ENCODE peak calls at places on chromosome 14, in five cellular contexts. H is spleen, T is ovary, X is astrocyte, V is cardiac muscle cell. P is an unnamed sample.
A peak's percentile ranks its signal among the peaks of the same experiment; 100 is the strongest.

GRCh38 chr14:22982013-22982476 is 306 bp downstream of the AJUBA start:
- DNase-seq in V (no peak), H (no peak), T (no peak), X (no peak), P (no peak)

GRCh38 chr14:63901434-63902085 is 48.8 kb downstream of the SYNE2 start:
- DNase-seq in X (peak; percentile 60), T (no peak), V (no peak), H (no peak), P (no peak)

GRCh38 chr14:63966407-63966806 is 113.6 kb downstream of the SYNE2 start:
- DNase-seq in T (no peak), X (no peak), V (no peak), H (no peak), P (no peak)

GRCh38 chr14:30443368-30444007 is 115.5 kb upstream of the G2E3 start:
- DNase-seq in H (no peak), X (peak; percentile 30), V (peak; percentile 66), T (no peak), P (no peak)

GRCh38 chr14:72679591-72680151 is 214.2 kb downstream of the DPF3 start:
- DNase-seq in H (no peak), T (no peak), X (no peak), V (no peak), P (no peak)

GRCh38 chr14:91349481-91350074 is 68.0 kb downstream of the CCDC88C start:
- DNase-seq in T (no peak), H (peak; percentile 45), X (no peak), V (no peak), P (no peak)

GRCh38 chr14:72401632-72402428 is 469.6 kb downstream of the RGS6 start:
- DNase-seq in X (no peak), V (no peak), H (no peak), T (no peak), P (no peak)

GRCh38 chr14:101789222-101789621 is 27.7 kb downstream of the PPP2R5C start:
- DNase-seq in T (no peak), V (no peak), X (no peak), H (no peak), P (no peak)

GRCh38 chr14:89207925-89208328 is 209.1 kb downstream of the FOXN3 start:
- DNase-seq in T (no peak), V (no peak), H (no peak), X (no peak), P (no peak)

GRCh38 chr14:53306926-53307325 is 153.8 kb upstream of the DDHD1 start:
- DNase-seq in V (no peak), T (no peak), H (no peak), X (peak; percentile 78), P (no peak)

GRCh38 chr14:39122330-39123138 is 8.4 kb downstream of the GEMIN2 start:
- DNase-seq in V (no peak), X (no peak), H (no peak), T (no peak), P (no peak)

GRCh38 chr14:22530101-22530500 is 58.9 kb downstream of the DAD1 start:
- DNase-seq in V (no peak), T (no peak), X (peak; percentile 51), H (no peak), P (no peak)

GRCh38 chr14:51653096-51653814 is 1.5 kb downstream of the FRMD6 start:
- DNase-seq in V (peak; percentile 46), T (no peak), X (peak; percentile 82), H (no peak), P (no peak)
- TF ChIP-seq CTCF in V (peak; percentile 58), T (peak; percentile 29), X (no peak), H (no peak), P (peak; percentile 55)

DNA sequence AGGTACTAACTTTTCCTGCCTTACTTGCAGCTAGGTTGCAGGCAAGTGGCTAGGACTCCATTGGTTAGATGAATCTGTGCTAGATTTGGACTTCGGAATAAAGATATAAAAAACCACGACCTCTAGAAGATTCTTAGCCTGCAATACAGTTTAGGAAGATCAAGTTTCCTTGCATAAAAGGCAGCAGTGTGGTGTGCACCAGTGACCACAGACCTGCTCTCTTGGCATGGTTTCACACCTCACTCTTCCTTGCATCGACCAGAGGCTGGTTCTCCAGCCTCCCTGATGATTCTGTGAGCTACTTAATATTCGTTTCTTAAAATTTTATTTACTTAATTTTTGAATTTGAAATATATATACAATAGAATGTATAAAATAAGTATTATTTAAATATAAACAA is 9.8 kb downstream of the KLHDC1 start:
- DNase-seq in T (no peak), H (no peak), X (peak; percentile 46), V (no peak), P (no peak)
- H3K27ac ChIP-seq in T (no peak overlapping the region), H (no peak overlapping the region), X (no peak overlapping the region), V (no peak overlapping the region), P (no peak overlapping the region)

GRCh38 chr14:65077318-65077717 is 25.0 kb downstream of the MAX start:
- DNase-seq in X (no peak), H (no peak), T (no peak), V (no peak), P (no peak)

GRCh38 chr14:65079201-65079600 is 23.1 kb downstream of the MAX start:
- DNase-seq in V (no peak), H (no peak), T (no peak), X (no peak), P (no peak)

GRCh38 chr14:65084554-65085190 is 17.6 kb downstream of the MAX start:
- DNase-seq in V (no peak), T (no peak), H (no peak), X (no peak), P (no peak)

GRCh38 chr14:65079788-65080187 is 22.5 kb downstream of the MAX start:
- DNase-seq in X (no peak), T (no peak), V (no peak), H (no peak), P (no peak)

GRCh38 chr14:65080954-65081747 is 21.2 kb downstream of the MAX start:
- DNase-seq in T (no peak), X (no peak), V (no peak), H (no peak), P (no peak)
- H3K4me1 ChIP-seq in T (peaks cover 6% of the 10 kb centered on the region), X (peaks cover 2% of the 10 kb centered on the region), V (peaks cover 17% of the 10 kb centered on the region), H (peaks cover 95% of the 10 kb centered on the region), P (no peaks in the 10 kb centered on the region)

DNA sequence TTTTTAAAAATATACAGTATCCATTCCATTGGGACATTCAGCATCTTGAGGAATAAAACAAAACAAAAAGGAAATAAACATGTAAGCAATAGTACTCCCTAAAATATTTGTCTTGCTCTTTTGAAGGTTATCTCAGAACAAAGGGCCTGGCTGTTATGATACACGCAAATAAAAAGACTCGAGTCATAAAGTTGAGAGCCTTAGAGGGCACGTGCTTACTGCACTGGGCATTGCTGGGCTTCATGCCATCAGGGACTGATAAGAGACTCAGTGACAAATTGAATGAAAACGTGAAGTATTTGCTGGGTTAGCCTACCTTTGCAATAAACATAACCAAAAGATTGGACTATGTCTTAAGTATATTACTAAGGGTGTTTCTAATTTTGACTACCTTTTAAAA is 118.9 kb downstream of the SLC35F4 start:
- DNase-seq in V (no peak), T (no peak), H (no peak), X (peak; percentile 55), P (no peak)
- TF ChIP-seq CTCF in V (no peak), T (no peak), H (no peak), X (no peak), P (no peak)

GRCh38 chr14:103692159-103692558 is 23.1 kb downstream of the XRCC3 start:
- DNase-seq in T (no peak), V (no peak), X (no peak), H (no peak), P (no peak)

GRCh38 chr14:103688906-103689902 is 26.0 kb downstream of the XRCC3 start:
- DNase-seq in X (peak; percentile 72), T (peak; percentile 70), V (no peak), H (peak; percentile 84), P (no peak)

GRCh38 chr14:103688441-103688840 is 26.8 kb downstream of the XRCC3 start:
- DNase-seq in T (no peak), X (no peak), V (no peak), H (no peak), P (no peak)

GRCh38 chr14:103692871-103693270 is 22.4 kb downstream of the XRCC3 start:
- DNase-seq in V (no peak), X (no peak), T (no peak), H (peak; percentile 72), P (no peak)

GRCh38 chr14:103690332-103690731 is 24.9 kb downstream of the XRCC3 start:
- DNase-seq in V (no peak), H (no peak), T (no peak), X (no peak), P (no peak)
- H3K27ac ChIP-seq in V (no peak overlapping the region), H (peak overlapping the region; percentile 68), T (no peak overlapping the region), X (no peak overlapping the region), P (no peak overlapping the region)

GRCh38 chr14:50790568-50790967 is 40.4 kb downstream of the NIN start:
- DNase-seq in H (no peak), X (peak; percentile 64), V (no peak), T (no peak), P (no peak)

GRCh38 chr14:50792058-50792477 is 38.9 kb downstream of the NIN start:
- DNase-seq in T (no peak), H (no peak), V (no peak), X (no peak), P (no peak)

GRCh38 chr14:50791201-50791600 is 39.8 kb downstream of the NIN start:
- DNase-seq in V (no peak), T (no peak), X (no peak), H (no peak), P (no peak)

GRCh38 chr14:50794063-50794645 is 36.8 kb downstream of the NIN start:
- DNase-seq in X (no peak), T (no peak), V (no peak), H (no peak), P (no peak)

DNA sequence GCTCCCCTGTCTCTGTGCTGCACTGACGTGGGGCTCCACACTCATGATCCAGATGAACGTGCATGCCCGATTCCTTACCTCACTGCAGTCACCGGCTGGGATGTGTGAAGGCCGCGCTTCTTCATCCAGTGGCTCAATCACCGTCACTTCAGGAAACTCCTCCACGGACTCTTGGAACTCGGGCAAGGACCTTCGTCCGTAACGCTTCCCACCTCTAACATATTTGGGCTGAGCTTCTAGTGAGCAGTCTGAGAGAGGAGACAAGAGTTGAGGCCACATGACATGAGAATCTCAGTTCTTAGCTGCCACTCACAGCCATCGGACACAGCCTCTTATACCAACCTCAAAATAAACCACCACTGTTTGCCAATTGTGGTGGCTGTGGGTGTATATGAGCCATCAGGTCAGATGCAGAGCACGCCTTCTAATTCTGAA is 38.3 kb downstream of the NIN start:
- DNase-seq in T (no peak), H (no peak), X (no peak), V (no peak), P (no peak)
- H3K4me1 ChIP-seq in T (peaks cover 6% of the 10 kb centered on the region), H (peaks cover 100% of the 10 kb centered on the region), X (peaks cover 17% of the 10 kb centered on the region), V (peaks cover 34% of the 10 kb centered on the region), P (peaks cover 37% of the 10 kb centered on the region)

GRCh38 chr14:35819591-35820540 is 6.3 kb upstream of the BRMS1L start:
- DNase-seq in X (no peak), T (no peak), V (no peak), H (no peak), P (no peak)

GRCh38 chr14:35822501-35822900 is 3.6 kb upstream of the BRMS1L start:
- DNase-seq in T (no peak), X (no peak), V (no peak), H (no peak), P (no peak)

GRCh38 chr14:35821546-35822411 is 4.4 kb upstream of the BRMS1L start:
- DNase-seq in H (no peak), V (peak; percentile 43), X (peak; percentile 6), T (no peak), P (no peak)

GRCh38 chr14:35814371-35815005 is 5.4 kb upstream of the RALGAPA1 start:
- DNase-seq in T (peak; percentile 40), H (no peak), V (peak; percentile 75), X (peak; percentile 8), P (no peak)

GRCh38 chr14:35818346-35819115 is 7.6 kb upstream of the BRMS1L start:
- DNase-seq in X (peak; percentile 14), T (no peak), H (no peak), V (peak; percentile 50), P (no peak)
- TF ChIP-seq CTCF in X (peak; percentile 56), T (peak; percentile 55), H (no peak), V (peak; percentile 62), P (peak; percentile 47)

P was measured in right atrium auricular region.